ENCODE peak calls at places on chromosomes 4 and X, in nine cellular contexts. B is HFF-Myc, W is endothelial cell of umbilical vein, S is cardiac muscle cell, G is suprapubic skin, U is fibroblast of villous mesenchyme, A is dorsolateral prefrontal cortex, D is left ventricle myocardium inferior, T is right atrium auricular region. E is an unnamed sample.

GRCh38 chr4:109872950-109873656 is 25.2 kb downstream of the LRIT3 start:
- DNase-seq in B (no peak), W (no peak), S (no peak), G (no peak), U (no peak), A (no peak), D (no peak), T (no peak), E (no peak)

GRCh38 chr4:41212221-41213203 is 1.8 kb downstream of the APBB2 start:
- DNase-seq in B (peak), W (peak), S (peak), G (no peak), U (peak), A (no peak), D (no peak), T (no peak), E (peak)

GRCh38 chr4:143438710-143439109 is 74.8 kb upstream of the SMARCA5 start:
- DNase-seq in B (no peak), W (peak), S (no peak), G (no peak), U (no peak), A (no peak), D (no peak), T (no peak), E (no peak)

GRCh38 chr4:1856920-1857699 is 1.2 kb upstream of the LETM1 start:
- DNase-seq in B (no peak), W (no peak), S (peak), G (no peak), U (no peak), A (no peak), D (no peak), T (no peak), E (no peak)

GRCh38 chr4:79685542-79685941 is 277.5 kb upstream of the GK2 start:
- DNase-seq in B (no peak), W (no peak), S (no peak), G (no peak), U (no peak), A (no peak), D (no peak), T (no peak), E (no peak)

GRCh38 chr4:127203561-127204260 is 429.0 kb upstream of the INTU start:
- DNase-seq in B (no peak), W (no peak), S (peak), G (no peak), U (no peak), A (no peak), D (no peak), T (no peak), E (peak)

GRCh38 chrX:12332786-12333347 is 194.6 kb downstream of the FRMPD4 start:
- DNase-seq in B (no peak), W (no peak), S (no peak), G (no peak), U (peak), A (no peak), D (no peak), T (no peak), E (no peak)

GRCh38 chrX:148878371-148878770 is 378.0 kb downstream of the AFF2 start:
- DNase-seq in B (no peak), W (peak), S (peak), G (no peak), U (peak), A (no peak), D (no peak), T (no peak), E (peak)

GRCh38 chr4:157204634-157205244 is 15.8 kb upstream of the GRIA2 start:
- DNase-seq in B (no peak), W (no peak), S (peak), G (no peak), U (peak), A (no peak), D (no peak), T (no peak), E (peak)

GRCh38 chrX:390459-390858 is 3.8 kb upstream of the PPP2R3B start:
- DNase-seq in B (no peak), W (no peak), S (no peak), G (no peak), U (no peak), A (no peak), D (no peak), T (no peak), E (no peak)

GRCh38 chr4:147916351-147916750 is 184.5 kb downstream of the ARHGAP10 start:
- DNase-seq in B (no peak), W (peak), S (no peak), G (no peak), U (no peak), A (no peak), D (no peak), T (no peak), E (no peak)

GRCh38 chr4:84403656-84404055 is 95.4 kb downstream of the NKX6-1 start:
- DNase-seq in B (no peak), W (no peak), S (no peak), G (no peak), U (peak), A (no peak), D (no peak), T (no peak), E (no peak)

GRCh38 chrX:121150217-121150616 is 102.8 kb downstream of the GLUD2 start:
- DNase-seq in B (no peak), W (no peak), S (no peak), G (no peak), U (no peak), A (no peak), D (no peak), T (no peak), E (no peak)

GRCh38 chr4:54661686-54662085 is 3.9 kb downstream of the KIT start:
- DNase-seq in B (peak), W (no peak), S (peak), G (no peak), U (peak), A (no peak), D (no peak), T (no peak), E (peak)

GRCh38 chr4:79872738-79873137 is 200.3 kb downstream of the ANTXR2 start:
- DNase-seq in B (no peak), W (no peak), S (no peak), G (no peak), U (no peak), A (no peak), D (no peak), T (no peak), E (no peak)

GRCh38 chr4:108543359-108543968 is 76.9 kb upstream of the RPL34 start:
- DNase-seq in B (no peak), W (no peak), S (no peak), G (no peak), U (no peak), A (no peak), D (no peak), T (no peak), E (no peak)

GRCh38 chr4:140059159-140059558 is 94.8 kb downstream of the MAML3 start:
- DNase-seq in B (no peak), W (peak), S (peak), G (no peak), U (peak), A (no peak), D (no peak), T (no peak), E (peak)

GRCh38 chrX:15674514-15674898 is 9.9 kb upstream of the CLTRN start:
- DNase-seq in B (peak), W (no peak), S (peak), G (peak), U (peak), A (peak), D (peak), T (peak), E (peak)

GRCh38 chr4:176498857-176499256 is 179.1 kb downstream of the SPCS3 start:
- DNase-seq in B (peak), W (peak), S (peak), G (no peak), U (peak), A (no peak), D (no peak), T (no peak), E (no peak)

GRCh38 chr4:88166608-88167007 is 8.2 kb upstream of the ABCG2 start:
- DNase-seq in B (no peak), W (no peak), S (no peak), G (no peak), U (no peak), A (no peak), D (no peak), T (no peak), E (no peak)

GRCh38 chr4:155008389-155008788 is 200.0 kb upstream of the NPY2R start:
- DNase-seq in B (no peak), W (no peak), S (no peak), G (no peak), U (no peak), A (no peak), D (no peak), T (no peak), E (peak)

GRCh38 chrX:37613898-37614297 is 42.4 kb downstream of the LANCL3 start:
- DNase-seq in B (no peak), W (no peak), S (no peak), G (no peak), U (no peak), A (no peak), D (no peak), T (no peak), E (no peak)

GRCh38 chrX:24860140-24860539 is 155.6 kb downstream of the ARX start:
- DNase-seq in B (no peak), W (peak), S (peak), G (no peak), U (no peak), A (no peak), D (no peak), T (no peak), E (no peak)

GRCh38 chrX:101550825-101551767 is 749 bp downstream of the ARMCX1 start:
- DNase-seq in B (no peak), W (peak), S (peak), G (peak), U (peak), A (no peak), D (peak), T (no peak), E (peak)

GRCh38 chr4:141668200-141668599 is 31.8 kb downstream of the IL15 start:
- DNase-seq in B (no peak), W (no peak), S (no peak), G (no peak), U (no peak), A (no peak), D (no peak), T (no peak), E (no peak)

GRCh38 chr4:183906486-183906735 is 1.3 kb downstream of the STOX2 start:
- DNase-seq in B (no peak), W (no peak), S (no peak), G (no peak), U (no peak), A (no peak), D (no peak), T (no peak), E (no peak)

GRCh38 chr4:39621582-39621981 is 17.1 kb downstream of the SMIM14 start:
- DNase-seq in B (no peak), W (peak), S (peak), G (no peak), U (peak), A (no peak), D (no peak), T (peak), E (peak)
- H3K4me3 ChIP-seq in B (no peak), W (no peak), S (no peak), G (no peak), U (no peak), A (no peak), D (no peak), T (no peak), E (no peak)

DNA sequence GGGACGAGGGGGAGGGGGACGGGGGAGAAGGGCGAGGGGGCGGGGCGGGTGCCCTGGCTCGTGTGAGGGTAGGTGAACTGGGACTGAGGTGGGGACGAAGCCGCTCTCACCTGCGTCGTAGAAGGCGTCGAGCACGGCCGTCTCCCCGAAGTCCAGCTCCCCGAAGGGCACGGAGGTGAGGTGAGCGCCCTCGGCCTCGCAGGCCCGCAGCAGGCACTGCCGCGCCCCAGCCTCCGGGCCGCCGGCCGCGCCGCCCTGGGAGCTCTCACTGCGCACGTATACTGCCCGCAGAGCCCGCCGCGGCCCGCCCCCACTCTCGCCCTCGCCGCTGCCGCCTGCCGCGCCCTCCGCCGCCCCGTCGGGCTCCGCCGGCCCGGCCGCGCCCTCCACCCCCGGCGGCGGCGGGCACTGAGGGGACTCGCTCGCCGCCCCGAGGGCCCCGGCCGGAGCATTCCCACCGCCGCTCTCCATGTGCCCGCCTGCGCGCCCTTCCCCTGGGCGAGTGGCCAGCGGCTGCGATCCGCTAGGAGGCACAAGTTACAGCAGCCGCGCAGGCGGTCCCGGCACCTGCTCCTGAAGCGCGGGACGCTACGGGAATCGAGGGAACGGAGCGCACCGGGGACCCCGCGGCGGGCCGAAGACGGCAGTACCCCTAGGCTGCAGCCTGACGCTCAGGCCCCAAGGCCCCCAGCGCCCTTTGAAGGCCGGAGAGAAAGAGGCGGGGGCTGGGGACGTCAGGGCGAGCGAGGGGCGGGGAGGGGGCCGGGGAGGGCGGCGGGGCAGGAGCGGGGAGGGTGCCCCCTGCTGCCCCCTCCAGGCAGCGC is at the start of gene MAP3K15:
- DNase-seq in B (no peak), W (peak), S (peak), G (no peak), U (peak), A (no peak), D (peak), T (no peak), E (peak)
- TF ChIP-seq CTCF in B (no peak), W (peak), S (no peak), G (no peak), U (no peak), A (no peak), D (no peak), T (no peak), E (no peak)

GRCh38 chrX:131053076-131053475 is 5.1 kb upstream of the ARHGAP36 start:
- DNase-seq in B (no peak), W (no peak), S (no peak), G (no peak), U (no peak), A (no peak), D (no peak), T (no peak), E (no peak)

GRCh38 chrX:131059231-131059630 is 1.1 kb downstream of the ARHGAP36 start:
- DNase-seq in B (no peak), W (no peak), S (no peak), G (no peak), U (no peak), A (no peak), D (no peak), T (no peak), E (no peak)

GRCh38 chrX:131057706-131058105 is 440 bp upstream of the ARHGAP36 start:
- DNase-seq in B (no peak), W (no peak), S (no peak), G (no peak), U (no peak), A (no peak), D (no peak), T (no peak), E (no peak)

GRCh38 chrX:131060147-131060546 is 2.0 kb downstream of the ARHGAP36 start:
- DNase-seq in B (no peak), W (no peak), S (no peak), G (no peak), U (no peak), A (no peak), D (no peak), T (no peak), E (no peak)

DNA sequence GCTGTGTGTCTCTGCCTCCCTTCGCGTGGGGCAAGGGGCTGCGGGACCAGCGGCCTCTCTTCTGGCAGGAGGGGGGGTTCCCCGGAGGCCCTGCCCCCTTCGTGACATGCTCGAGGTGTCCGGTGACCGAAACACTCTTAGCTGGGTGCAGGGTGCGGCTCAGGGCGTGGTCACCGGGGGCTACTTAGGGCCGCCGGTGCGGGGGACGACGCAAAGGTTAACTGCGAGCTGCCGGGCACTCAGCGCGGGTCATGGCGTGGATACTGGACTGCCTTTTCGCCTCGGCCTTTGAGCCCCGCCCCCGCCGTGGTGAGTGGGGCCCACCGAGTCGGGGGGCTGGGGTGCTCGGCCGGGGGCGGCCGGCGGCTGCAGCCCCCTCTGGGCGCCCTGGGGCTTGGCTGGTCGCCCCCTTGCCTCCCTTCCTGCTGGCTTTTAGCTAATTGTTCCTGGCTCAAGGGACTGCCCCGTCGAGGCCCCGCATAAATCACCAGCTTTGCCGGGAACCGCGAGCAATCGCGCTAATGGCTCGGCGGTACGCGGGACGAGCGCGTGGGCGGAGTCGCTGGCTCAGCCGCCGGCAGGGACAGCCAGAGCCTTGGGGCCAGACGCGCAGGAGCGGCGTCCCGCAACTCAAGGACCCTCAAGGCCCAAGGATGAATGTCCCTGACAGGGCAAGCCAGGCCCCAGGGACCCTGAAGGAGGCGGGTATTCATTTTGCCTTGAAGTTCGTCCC is at the start of gene ARHGAP36:
- DNase-seq in B (no peak), W (no peak), S (no peak), G (no peak), U (no peak), A (no peak), D (no peak), T (no peak), E (no peak)
- H3K4me3 ChIP-seq in B (no peak), W (no peak), S (peak), G (no peak), U (no peak), A (no peak), D (peak), T (no peak), E (no peak)

GRCh38 chr4:81032174-81032551 is 1.7 kb downstream of the BMP3 start:
- DNase-seq in B (no peak), W (no peak), S (no peak), G (no peak), U (no peak), A (no peak), D (no peak), T (no peak), E (no peak)

GRCh38 chr4:81030617-81031388 is at the start of gene BMP3:
- DNase-seq in B (no peak), W (no peak), S (peak), G (no peak), U (peak), A (no peak), D (no peak), T (no peak), E (peak)

GRCh38 chr4:81030061-81030616 is 369 bp upstream of the BMP3 start:
- DNase-seq in B (no peak), W (no peak), S (no peak), G (no peak), U (no peak), A (no peak), D (no peak), T (no peak), E (no peak)

GRCh38 chr4:81032805-81033684 is 2.5 kb downstream of the BMP3 start:
- DNase-seq in B (no peak), W (no peak), S (no peak), G (no peak), U (no peak), A (no peak), D (no peak), T (no peak), E (peak)

GRCh38 chr4:81031389-81032173 is 1.1 kb downstream of the BMP3 start:
- DNase-seq in B (no peak), W (no peak), S (no peak), G (no peak), U (no peak), A (no peak), D (no peak), T (no peak), E (peak)
- TF ChIP-seq CTCF in B (no peak), W (no peak), S (no peak), G (no peak), U (no peak), A (no peak), D (no peak), T (no peak), E (no peak)